ENCODE peak calls at places on chromosomes 4 and X, in eight cellular contexts. L is LoVo, J is hippocampal formation, Z is suprapubic skin, V is cardiac muscle cell, Q is AG09309, W is RCC 7860, T is tibial artery. A is an unnamed sample.

GRCh38 chrX:108268434-108269080 is 169.7 kb downstream of the COL4A6 start:
- DNase-seq in L (no peak), J (no peak), Z (no peak), V (no peak), Q (no peak), W (peak), T (no peak), A (no peak)

GRCh38 chrX:124338733-124339514 is 6.5 kb downstream of the TEX13D start:
- DNase-seq in L (no peak), J (no peak), Z (no peak), V (no peak), Q (no peak), W (no peak), T (no peak), A (no peak)

GRCh38 chrX:40380649-40381488 is 199.9 kb upstream of the ATP6AP2 start:
- DNase-seq in L (no peak), J (no peak), Z (no peak), V (no peak), Q (no peak), W (no peak), T (no peak), A (no peak)

GRCh38 chrX:19789376-19789775 is 98.0 kb downstream of the SH3KBP1 start:
- DNase-seq in L (no peak), J (no peak), Z (no peak), V (no peak), Q (no peak), W (no peak), T (no peak), A (no peak)

GRCh38 chrX:16357902-16358301 is 190.6 kb downstream of the MAGEB17 start:
- DNase-seq in L (no peak), J (no peak), Z (no peak), V (no peak), Q (no peak), W (no peak), T (no peak), A (no peak)

GRCh38 chrX:112341598-112341997 is 259.0 kb upstream of the TRPC5 start:
- DNase-seq in L (no peak), J (no peak), Z (no peak), V (no peak), Q (no peak), W (peak), T (no peak), A (peak)

GRCh38 chrX:153521034-153521433 is 3.6 kb downstream of the ATP2B3 start:
- DNase-seq in L (no peak), J (peak), Z (no peak), V (no peak), Q (no peak), W (no peak), T (no peak), A (no peak)

GRCh38 chr4:8537041-8537461 is 43.1 kb upstream of the GPR78 start:
- DNase-seq in L (peak), J (no peak), Z (no peak), V (peak), Q (no peak), W (peak), T (no peak), A (peak)

GRCh38 chrX:76420237-76420636 is 7.3 kb upstream of the MAGEE1 start:
- DNase-seq in L (no peak), J (no peak), Z (no peak), V (no peak), Q (no peak), W (no peak), T (no peak), A (no peak)

GRCh38 chrX:153863251-153863991 is 22.6 kb downstream of the L1CAM start:
- DNase-seq in L (no peak), J (no peak), Z (no peak), V (no peak), Q (no peak), W (no peak), T (no peak), A (no peak)

GRCh38 chrX:96713303-96713702 is 28.7 kb downstream of the DIAPH2 start:
- DNase-seq in L (peak), J (no peak), Z (no peak), V (no peak), Q (no peak), W (no peak), T (no peak), A (no peak)

GRCh38 chr4:145828802-145829485 is 109.7 kb downstream of the ZNF827 start:
- DNase-seq in L (no peak), J (no peak), Z (no peak), V (no peak), Q (no peak), W (no peak), T (no peak), A (no peak)

GRCh38 chr4:9762823-9763475 is 18.5 kb upstream of the DRD5 start:
- DNase-seq in L (peak), J (peak), Z (no peak), V (peak), Q (peak), W (peak), T (no peak), A (peak)

GRCh38 chr4:184732126-184732525 is 1.8 kb downstream of the CENPU start:
- DNase-seq in L (no peak), J (no peak), Z (no peak), V (no peak), Q (no peak), W (no peak), T (no peak), A (no peak)

GRCh38 chr4:16591867-16592266 is 306.6 kb downstream of the LDB2 start:
- DNase-seq in L (no peak), J (peak), Z (no peak), V (peak), Q (no peak), W (no peak), T (no peak), A (no peak)

GRCh38 chrX:29468911-29469494 is 746.4 kb upstream of the MAGEB2 start:
- DNase-seq in L (no peak), J (no peak), Z (no peak), V (peak), Q (no peak), W (no peak), T (no peak), A (no peak)

GRCh38 chrX:37350034-37350365 is 836 bp downstream of the PRRG1 start:
- DNase-seq in L (peak), J (no peak), Z (no peak), V (peak), Q (no peak), W (peak), T (no peak), A (no peak)

GRCh38 chr4:7068883-7069282 is 1.0 kb upstream of the GRPEL1 start:
- DNase-seq in L (no peak), J (no peak), Z (peak), V (no peak), Q (no peak), W (no peak), T (peak), A (no peak)

GRCh38 chrX:20595928-20596550 is 329.3 kb upstream of the RPS6KA3 start:
- DNase-seq in L (no peak), J (no peak), Z (no peak), V (peak), Q (no peak), W (peak), T (no peak), A (peak)

GRCh38 chr4:177066746-177067145 is 242.9 kb upstream of the NEIL3 start:
- DNase-seq in L (no peak), J (no peak), Z (no peak), V (no peak), Q (no peak), W (no peak), T (no peak), A (no peak)

GRCh38 chr4:915041-915474 is 17.1 kb downstream of the GAK start:
- DNase-seq in L (no peak), J (no peak), Z (peak), V (no peak), Q (no peak), W (no peak), T (peak), A (no peak)

GRCh38 chr4:46484881-46485280 is 95.0 kb upstream of the GABRA2 start:
- DNase-seq in L (no peak), J (no peak), Z (no peak), V (peak), Q (no peak), W (no peak), T (no peak), A (no peak)

GRCh38 chr4:68905598-68906237 is 45.9 kb downstream of the UGT2A3 start:
- DNase-seq in L (peak), J (no peak), Z (no peak), V (no peak), Q (no peak), W (no peak), T (no peak), A (no peak)

GRCh38 chrX:64187762-64188150 is 17.8 kb downstream of the AMER1 start:
- DNase-seq in L (no peak), J (no peak), Z (no peak), V (no peak), Q (no peak), W (no peak), T (no peak), A (no peak)